ENCODE peak calls at places on chromosomes 13 and 19, in four cellular contexts. Z is IMR-90; M is A549; D is CD8-positive, alpha-beta T cell. K is an unnamed sample.

GRCh38 chr13:30466358-30466714 is 600 bp upstream of the HMGB1 start:
- DNase-seq in Z (peak), M (no peak), D (no peak), K (no peak)

GRCh38 chr13:74132768-74133656 is 1.2 kb downstream of the KLF12 start:
- DNase-seq in Z (peak), M (no peak), D (peak), K (no peak)

GRCh38 chr13:33728271-33729037 is 89.5 kb upstream of the RFC3 start:
- DNase-seq in Z (no peak), M (no peak), D (no peak), K (peak)

GRCh38 chr19:11091343-11092153 is 2.3 kb downstream of the LDLR start:
- DNase-seq in Z (peak), M (peak), D (peak), K (peak)

GRCh38 chr13:34657716-34658115 is 284.4 kb upstream of the NBEA start:
- DNase-seq in Z (peak), M (peak), D (no peak), K (no peak)

GRCh38 chr13:97122381-97122996 is 99.6 kb upstream of the MBNL2 start:
- DNase-seq in Z (peak), M (no peak), D (no peak), K (no peak)

GRCh38 chr19:14494910-14495677 is 833 bp downstream of the GIPC1 start:
- DNase-seq in Z (no peak), M (no peak), D (no peak), K (no peak)

GRCh38 chr19:19064811-19065745 is 1.3 kb downstream of the SLC25A42 start:
- DNase-seq in Z (no peak), M (no peak), D (peak), K (no peak)

GRCh38 chr13:23790591-23791170 is 98.5 kb downstream of the MIPEP start:
- DNase-seq in Z (peak), M (no peak), D (no peak), K (no peak)

GRCh38 chr19:52221831-52222375 is 32.1 kb downstream of the PPP2R1A start:
- DNase-seq in Z (peak), M (no peak), D (no peak), K (no peak)

GRCh38 chr13:85864963-85865530 is 65.8 kb upstream of the SLITRK6 start:
- DNase-seq in Z (peak), M (no peak), D (no peak), K (no peak)

GRCh38 chr13:100547805-100548204 is 40.8 kb downstream of the GGACT start:
- DNase-seq in Z (no peak), M (no peak), D (no peak), K (no peak)

GRCh38 chr19:4929186-4929585 is 19.9 kb downstream of the UHRF1 start:
- DNase-seq in Z (no peak), M (no peak), D (no peak), K (no peak)

GRCh38 chr19:34403784-34404108 is 453 bp upstream of the PDCD2L start:
- DNase-seq in Z (no peak), M (no peak), D (no peak), K (no peak)

GRCh38 chr13:87669379-87669978 is 1.7 kb upstream of the SLITRK5 start:
- DNase-seq in Z (peak), M (no peak), D (no peak), K (no peak)

GRCh38 chr19:35346193-35347052 is 1.3 kb upstream of the FFAR1 start:
- DNase-seq in Z (no peak), M (no peak), D (peak), K (no peak)

GRCh38 chr13:113059891-113060290 is 45.7 kb upstream of the F7 start:
- DNase-seq in Z (no peak), M (no peak), D (no peak), K (no peak)

GRCh38 chr13:82615043-82615442 is 1267.2 kb downstream of the SLITRK1 start:
- DNase-seq in Z (no peak), M (no peak), D (no peak), K (no peak)

GRCh38 chr13:59034198-59034597 is 1129.5 kb downstream of the DIAPH3 start:
- DNase-seq in Z (no peak), M (no peak), D (no peak), K (no peak)

GRCh38 chr13:75901509-75901908 is 265.4 kb downstream of the LMO7 start:
- DNase-seq in Z (no peak), M (no peak), D (no peak), K (no peak)

GRCh38 chr13:50358715-50359367 is 343.6 kb downstream of the KCNRG start:
- DNase-seq in Z (no peak), M (no peak), D (no peak), K (no peak)

GRCh38 chr19:4328243-4328990 is 10.2 kb downstream of the STAP2 start:
- DNase-seq in Z (peak), M (no peak), D (peak), K (peak)

DNA sequence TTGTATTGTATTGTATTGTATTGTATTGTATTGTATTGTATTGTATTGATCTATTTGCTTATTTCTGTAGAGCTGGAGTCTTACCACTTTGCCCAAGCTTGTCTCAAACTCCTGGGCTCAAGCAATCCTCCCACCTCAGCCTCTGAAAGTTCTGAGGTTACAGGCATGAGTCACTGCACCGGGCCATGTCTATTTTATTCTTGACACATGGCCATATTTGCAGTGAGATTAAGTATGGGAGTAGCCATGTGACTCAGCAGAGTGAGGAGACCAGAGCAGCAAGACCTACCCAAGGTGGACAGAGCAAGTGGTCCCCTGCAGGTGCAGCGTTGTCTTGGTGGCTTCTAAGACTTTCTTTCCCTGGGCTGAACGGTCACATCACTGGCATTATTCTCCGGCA is 49.1 kb upstream of the UBAC2 start:
- DNase-seq in Z (peak), M (peak), D (no peak), K (no peak)
- H3K4me3 ChIP-seq in Z (no peak), M (no peak), D (no peak), K (no peak)

DNA sequence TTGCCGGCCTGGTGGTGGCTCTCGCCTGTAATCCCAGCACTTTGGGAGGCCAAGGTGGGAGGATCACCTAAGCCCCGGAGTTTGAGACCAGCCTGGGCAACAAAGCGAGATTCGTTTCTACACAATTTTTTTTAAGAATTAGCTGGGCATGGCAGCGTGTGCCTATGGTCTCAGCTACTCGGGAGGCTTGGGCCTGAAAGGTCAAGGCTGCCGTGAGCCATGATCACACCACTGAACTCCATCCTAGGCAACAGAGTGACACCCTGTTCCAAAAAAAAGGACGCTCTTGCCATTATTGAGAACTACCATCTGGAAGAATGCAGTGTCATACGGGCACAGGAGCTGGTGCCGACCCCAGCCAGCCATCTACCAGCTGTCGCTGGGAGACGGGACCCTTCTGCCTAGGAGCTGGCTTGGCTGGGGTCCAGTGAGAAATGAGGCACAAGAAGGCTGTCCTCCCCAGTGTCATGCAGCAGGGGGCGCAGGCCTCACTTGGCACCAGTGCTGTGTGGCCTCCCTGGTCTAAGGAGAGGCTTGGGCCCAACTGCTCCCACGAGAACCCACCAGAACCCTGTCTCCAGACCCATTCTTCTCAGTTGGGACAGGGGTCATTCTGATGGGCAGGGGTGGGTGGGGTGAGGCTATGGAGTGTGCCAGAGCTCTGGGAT is 12.2 kb upstream of the RELB start:
- DNase-seq in Z (peak), M (peak), D (peak), K (peak)
- TF ChIP-seq CTCF in Z (peak), M (peak), D (peak), K (peak)

GRCh38 chr13:32504263-32504662 is 34.3 kb downstream of the N4BP2L2 start:
- DNase-seq in Z (no peak), M (no peak), D (no peak), K (no peak)

GRCh38 chr13:32501058-32501457 is 37.5 kb downstream of the N4BP2L2 start:
- DNase-seq in Z (peak), M (no peak), D (no peak), K (no peak)

GRCh38 chr13:32504876-32505275 is 33.7 kb downstream of the N4BP2L2 start:
- DNase-seq in Z (no peak), M (no peak), D (no peak), K (no peak)

GRCh38 chr13:32499538-32500210 is 38.9 kb downstream of the N4BP2L2 start:
- DNase-seq in Z (no peak), M (no peak), D (no peak), K (no peak)

DNA sequence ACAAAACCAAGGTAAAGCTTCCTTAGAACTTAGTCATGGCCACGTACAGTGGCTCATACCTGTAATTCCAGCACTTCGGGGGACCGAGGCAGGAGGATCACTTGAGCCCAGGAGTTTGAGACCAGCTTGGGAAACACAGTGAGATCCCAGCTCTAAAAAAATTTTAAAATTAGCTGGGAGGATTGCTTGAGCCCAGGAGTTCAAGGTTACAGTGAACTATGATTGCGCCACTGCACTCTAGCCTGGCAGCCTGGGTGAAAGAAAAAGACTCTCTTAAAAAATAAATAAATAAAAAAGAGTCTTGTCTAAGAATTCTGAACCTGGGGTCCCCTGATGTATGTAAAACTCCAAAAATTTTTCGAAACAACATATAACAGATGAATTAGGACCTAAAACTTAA is 34.9 kb downstream of the N4BP2L2 start:
- DNase-seq in Z (no peak), M (no peak), D (no peak), K (no peak)
- H3K4me3 ChIP-seq in Z (no peak), M (no peak), D (no peak), K (no peak)

GRCh38 chr19:47598407-47599349 is 10.3 kb upstream of the BICRA start:
- DNase-seq in Z (peak), M (peak), D (no peak), K (peak)

GRCh38 chr19:47595937-47596336 is 13.0 kb upstream of the BICRA start:
- DNase-seq in Z (no peak), M (no peak), D (no peak), K (no peak)

GRCh38 chr19:47601180-47601904 is 7.6 kb upstream of the BICRA start:
- DNase-seq in Z (no peak), M (no peak), D (no peak), K (no peak)

GRCh38 chr19:47603706-47604310 is 5.1 kb upstream of the BICRA start:
- DNase-seq in Z (no peak), M (no peak), D (no peak), K (no peak)

DNA sequence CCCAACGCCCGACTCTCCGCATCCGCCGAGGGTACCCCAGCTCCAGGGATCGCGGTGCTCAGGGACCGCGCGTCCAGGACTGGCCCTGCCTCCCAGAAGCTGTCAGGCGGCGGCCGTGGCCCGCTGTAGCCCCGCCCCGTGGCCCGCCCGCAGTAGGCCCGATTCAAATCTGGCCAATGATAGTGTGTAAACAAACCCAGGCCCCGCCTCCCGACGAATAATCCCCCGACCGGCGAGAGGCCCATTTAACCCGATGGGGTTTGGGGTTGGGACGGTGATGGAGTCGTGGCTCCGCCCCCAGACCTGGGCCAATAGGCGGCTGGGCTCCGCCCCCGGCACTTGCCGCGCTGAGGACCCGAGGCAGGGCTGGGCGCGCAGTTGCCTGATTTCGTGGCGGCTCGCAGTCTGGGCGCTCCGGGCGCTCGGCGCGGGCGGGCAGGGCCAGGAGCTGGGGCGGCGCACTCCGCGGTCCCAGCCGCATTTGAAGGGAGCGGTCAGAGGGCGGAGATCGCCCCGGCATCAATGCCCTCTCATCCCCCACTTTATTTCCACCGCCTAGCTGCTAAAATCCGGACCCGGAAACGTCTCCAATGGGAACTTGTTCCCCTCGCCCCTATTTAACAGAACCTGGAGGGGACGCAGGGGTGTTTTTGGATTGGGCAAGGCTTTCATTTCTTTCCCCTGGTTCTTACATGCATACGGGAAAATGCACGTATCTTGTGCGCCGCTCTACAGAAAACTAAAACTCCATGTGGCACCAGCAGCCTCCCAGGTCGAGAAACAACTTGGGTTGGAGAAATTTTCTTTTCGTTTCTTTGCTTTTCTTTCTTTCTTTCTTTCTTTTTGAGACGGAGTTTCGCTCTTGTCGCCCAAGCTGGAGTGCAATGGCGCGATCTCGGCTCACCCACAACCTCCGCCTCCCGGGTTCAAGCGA is 8.4 kb upstream of the BICRA start:
- DNase-seq in Z (peak), M (peak), D (peak), K (peak)
- TF ChIP-seq CTCF in Z (no peak), M (no peak), D (no peak), K (no peak)

DNA sequence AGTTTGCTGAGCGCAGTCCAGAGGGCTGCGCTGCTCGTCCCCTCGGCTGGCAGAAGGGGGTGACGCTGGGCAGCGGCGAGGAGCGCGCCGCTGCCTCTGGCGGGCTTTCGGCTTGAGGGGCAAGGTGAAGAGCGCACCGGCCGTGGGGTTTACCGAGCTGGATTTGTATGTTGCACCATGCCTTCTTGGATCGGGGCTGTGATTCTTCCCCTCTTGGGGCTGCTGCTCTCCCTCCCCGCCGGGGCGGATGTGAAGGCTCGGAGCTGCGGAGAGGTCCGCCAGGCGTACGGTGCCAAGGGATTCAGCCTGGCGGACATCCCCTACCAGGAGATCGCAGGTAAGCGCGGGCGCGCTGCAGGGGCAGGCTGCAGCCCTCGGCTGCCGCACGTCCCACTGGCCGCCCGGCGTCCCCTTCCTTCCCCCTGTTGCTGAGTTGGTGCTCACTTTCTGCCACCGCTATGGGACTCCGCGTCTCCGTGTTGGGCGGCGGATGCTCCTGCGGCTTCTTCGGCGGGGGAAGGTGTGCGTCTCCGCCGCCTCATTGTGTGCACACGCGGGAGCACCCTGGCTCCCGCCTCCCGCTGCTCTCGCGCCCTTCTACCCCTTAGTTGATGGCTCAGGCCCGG is 786 bp downstream of the GPC6 start:
- DNase-seq in Z (peak), M (no peak), D (no peak), K (no peak)
- H3K4me3 ChIP-seq in Z (peak), M (peak), D (no peak), K (peak)

GRCh38 chr19:3296446-3296845 is 69.9 kb upstream of the NFIC start:
- DNase-seq in Z (no peak), M (no peak), D (no peak), K (no peak)
- TF ChIP-seq CTCF in Z (no peak), M (no peak), D (no peak), K (no peak)

DNA sequence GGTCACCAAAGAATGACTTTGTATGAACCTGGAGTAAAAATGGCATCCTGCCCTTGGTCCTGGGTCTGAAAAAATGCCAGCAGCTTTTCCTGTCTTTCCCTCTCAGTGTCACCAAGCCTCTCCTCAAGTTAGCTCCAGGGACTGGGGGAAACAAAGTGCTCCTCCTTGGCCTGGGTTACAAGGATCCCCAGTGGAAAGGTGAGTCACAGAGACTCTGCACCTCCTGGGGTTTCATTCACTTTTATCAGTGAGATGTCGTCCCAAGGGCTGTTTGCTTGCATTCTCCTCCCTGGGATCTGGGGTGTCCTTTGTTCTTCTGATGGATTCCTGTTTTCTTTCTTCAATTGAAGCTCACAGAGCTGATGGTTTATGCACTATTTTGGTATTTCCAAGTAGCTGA is 93.2 kb upstream of the CSNK1A1L start:
- DNase-seq in Z (no peak), M (no peak), D (no peak), K (no peak)
- H3K4me3 ChIP-seq in Z (no peak), M (no peak), D (no peak), K (no peak)

K was measured in lung.